ENCODE peak calls at places on chromosomes 2 and 18, in seven cellular contexts. F is ecto neural progenitor cell; I is type B pancreatic cell; E is fibroblast of the conjunctiva; S is T47D; T is activated effector memory CD4-positive, alpha-beta T cell treated with anti-CD3 and anti-CD28 coated beads, Interleukin-2, amount 50 U/mL, for 16 hours; J is activated CD8-positive, alpha-beta T cell treated with anti-CD3 and anti-CD28 coated beads for 36 hours. D is an unnamed sample.

GRCh38 chr18:57447154-57447621 is 12.0 kb downstream of the ONECUT2 start:
- DNase-seq in F (peak; percentile 92), I (peak; percentile 83), E (no peak), S (no peak), T (no peak), J (peak; percentile 39), D (peak; percentile 69)

GRCh38 chr2:95158891-95159619 is 593 bp downstream of the ZNF514 start:
- DNase-seq in F (peak; percentile 62), I (peak; percentile 70), E (no peak), S (peak; percentile 21), T (no peak), J (peak; percentile 38), D (peak; percentile 52)

GRCh38 chr2:168801961-168802824 is at the start of gene NOSTRIN:
- DNase-seq in F (no peak), I (no peak), E (no peak), S (no peak), T (no peak), J (no peak), D (no peak)

GRCh38 chr2:130915149-130915548 is 78.4 kb downstream of the ARHGEF4 start:
- DNase-seq in F (no peak), I (no peak), E (no peak), S (no peak), T (no peak), J (no peak), D (no peak)

GRCh38 chr2:109521751-109522374 is 91.9 kb downstream of the SEPTIN10 start:
- DNase-seq in F (no peak), I (no peak), E (no peak), S (no peak), T (no peak), J (no peak), D (no peak)

GRCh38 chr2:102310964-102311640 is at the start of gene IL1RL1:
- DNase-seq in F (no peak), I (no peak), E (no peak), S (no peak), T (no peak), J (no peak), D (no peak)

GRCh38 chr2:36569267-36569860 is 28.6 kb downstream of the FEZ2 start:
- DNase-seq in F (no peak), I (no peak), E (no peak), S (no peak), T (no peak), J (no peak), D (no peak)

GRCh38 chr18:66564236-66564635 is 39.7 kb downstream of the CDH19 start:
- DNase-seq in F (no peak), I (no peak), E (no peak), S (no peak), T (no peak), J (no peak), D (no peak)

GRCh38 chr2:60808330-60808801 is 52.3 kb downstream of the PAPOLG start:
- DNase-seq in F (no peak), I (peak; percentile 60), E (no peak), S (no peak), T (no peak), J (no peak), D (no peak)

GRCh38 chr2:72035518-72036172 is 112.0 kb downstream of the CYP26B1 start:
- DNase-seq in F (peak; percentile 29), I (no peak), E (no peak), S (no peak), T (no peak), J (no peak), D (no peak)

GRCh38 chr2:231168460-231169139 is 29.8 kb upstream of the ARMC9 start:
- DNase-seq in F (no peak), I (no peak), E (no peak), S (no peak), T (no peak), J (no peak), D (no peak)